ENCODE peak calls at places on chromosomes 5 and 9, in five cellular contexts. U is endothelial cell, K is left ventricle myocardium inferior, G is heart right ventricle, M is GM20000. Q is an unnamed sample.

GRCh38 chr5:100901851-100902341 is 1.2 kb downstream of the ST8SIA4 start:
- DNase-seq in U (peak), K (no peak), G (no peak), M (peak), Q (no peak)

GRCh38 chr9:71384343-71384742 is 262.9 kb upstream of the TRPM3 start:
- DNase-seq in U (no peak), K (no peak), G (no peak), M (no peak), Q (no peak)

GRCh38 chr9:125246261-125246667 is 5.1 kb upstream of the HSPA5 start:
- DNase-seq in U (no peak), K (no peak), G (no peak), M (no peak), Q (no peak)

GRCh38 chr9:89012294-89013042 is 21.2 kb downstream of the S1PR3 start:
- DNase-seq in U (no peak), K (no peak), G (no peak), M (no peak), Q (no peak)

GRCh38 chr9:130659699-130660248 is 4.6 kb upstream of the PRDM12 start:
- DNase-seq in U (no peak), K (no peak), G (no peak), M (no peak), Q (no peak)

GRCh38 chr5:133565993-133566392 is 46.3 kb downstream of the FSTL4 start:
- DNase-seq in U (peak), K (no peak), G (no peak), M (no peak), Q (no peak)

GRCh38 chr5:270340-270739 is 1.1 kb upstream of the PDCD6 start:
- DNase-seq in U (no peak), K (no peak), G (no peak), M (no peak), Q (no peak)

GRCh38 chr5:151230048-151230680 is 6.3 kb upstream of the CCDC69 start:
- DNase-seq in U (no peak), K (no peak), G (no peak), M (no peak), Q (no peak)

GRCh38 chr5:125559296-125559695 is 812.9 kb upstream of the ZNF608 start:
- DNase-seq in U (no peak), K (no peak), G (no peak), M (no peak), Q (peak)

GRCh38 chr5:60722416-60722815 is 22.4 kb upstream of the DEPDC1B start:
- DNase-seq in U (no peak), K (no peak), G (no peak), M (no peak), Q (no peak)
- TF ChIP-seq CTCF in U (no peak), K (no peak), G (no peak), M (no peak), Q (no peak)

DNA sequence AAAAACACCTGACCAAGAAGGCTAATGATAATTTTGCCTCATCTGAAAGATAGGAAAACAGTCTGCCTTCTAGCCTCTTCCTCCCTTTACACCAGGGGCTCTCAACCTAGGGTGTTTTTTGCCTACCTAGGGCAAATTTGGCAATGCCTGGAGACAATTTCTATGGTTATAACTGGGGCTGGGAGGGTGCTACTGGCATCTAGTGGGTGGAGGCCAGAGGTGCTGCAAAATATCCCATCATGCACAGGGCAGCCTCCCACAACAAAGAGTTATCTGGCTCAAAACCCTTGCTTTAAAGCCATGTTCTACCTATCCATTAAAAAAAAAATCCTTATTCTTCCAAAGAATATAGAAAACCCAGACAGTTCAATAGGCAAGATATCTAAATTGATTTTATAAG is 45.0 kb upstream of the NR3C1 start:
- DNase-seq in U (no peak), K (no peak), G (no peak), M (no peak), Q (no peak)
- TF ChIP-seq CTCF in U (no peak), K (no peak), G (no peak), M (peak), Q (no peak)

DNA sequence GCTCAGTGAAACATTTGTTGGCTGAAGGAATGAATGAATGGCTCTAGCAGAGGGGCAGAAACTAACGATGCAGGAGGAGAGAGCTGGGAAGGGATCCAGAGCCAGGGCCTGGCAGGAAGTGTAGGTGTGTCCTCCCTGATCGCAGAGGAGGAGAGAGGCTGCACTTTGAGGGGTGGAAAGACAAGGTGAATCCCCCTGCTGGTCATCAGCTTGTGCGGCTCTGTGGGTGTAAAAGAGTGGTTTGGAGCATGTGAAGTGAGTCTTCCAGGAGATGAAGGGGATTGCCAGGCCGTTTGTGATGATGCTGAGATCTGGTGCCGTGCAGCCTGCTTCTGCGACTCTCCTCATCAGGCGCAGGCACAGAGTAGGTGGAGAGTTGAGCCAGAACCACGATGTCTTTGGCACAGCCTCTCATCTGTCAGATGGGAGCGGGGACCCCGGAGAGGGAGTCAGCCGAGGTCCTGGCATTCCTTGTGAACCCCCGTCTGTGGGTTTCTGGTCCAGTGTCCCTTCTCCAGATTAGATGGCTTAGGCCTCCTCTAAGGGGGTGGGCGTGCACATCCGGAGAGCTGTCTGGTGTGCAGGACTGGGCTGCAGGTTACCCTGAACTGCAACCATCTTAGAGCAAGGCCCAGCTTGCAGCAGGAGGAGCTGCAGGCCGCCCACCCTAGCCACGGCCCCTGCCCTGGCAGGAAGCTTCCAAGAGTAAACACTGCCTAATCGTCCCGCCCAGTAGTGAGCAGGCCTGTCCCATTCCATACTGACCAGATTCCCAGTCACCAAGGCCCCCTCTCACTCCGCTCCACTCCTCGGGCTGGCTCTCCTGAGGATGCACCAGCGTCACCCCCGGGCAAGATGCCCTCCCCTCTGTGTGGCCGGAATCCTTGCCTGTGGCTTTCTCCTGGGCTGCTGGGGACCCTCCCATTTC is at the start of gene ADAMTS13:
- DNase-seq in U (no peak), K (no peak), G (no peak), M (peak), Q (no peak)
- TF ChIP-seq CTCF in U (no peak), K (no peak), G (no peak), M (no peak), Q (peak)

DNA sequence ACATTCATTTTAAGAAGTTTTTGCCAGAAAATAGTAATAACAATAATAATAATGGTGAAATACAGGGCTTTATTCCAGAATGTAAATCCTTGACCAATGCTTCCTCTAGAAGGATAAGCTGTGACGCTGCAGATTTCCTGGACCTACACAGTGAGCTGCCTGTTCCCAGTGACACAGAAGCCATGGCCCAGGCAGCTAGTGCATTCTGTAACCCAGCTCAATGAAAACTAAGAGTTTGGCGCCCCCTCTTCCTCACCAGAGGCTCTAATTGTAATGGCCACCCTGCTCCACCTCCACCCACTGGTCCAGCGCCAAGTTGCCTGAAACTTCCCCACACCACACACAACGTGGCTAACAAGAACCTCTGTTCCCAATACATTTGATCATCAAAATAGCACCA is 248.2 kb downstream of the CETN3 start:
- DNase-seq in U (peak), K (peak), G (peak), M (peak), Q (no peak)
- TF ChIP-seq CTCF in U (no peak), K (peak), G (no peak), M (peak), Q (no peak)

GRCh38 chr5:53201746-53202145 is 92.2 kb upstream of the MOCS2 start:
- DNase-seq in U (no peak), K (no peak), G (no peak), M (no peak), Q (no peak)
- TF ChIP-seq CTCF in U (peak), K (no peak), G (no peak), M (no peak), Q (peak)

GRCh38 chr9:121985792-121986494 is 107.2 kb downstream of the TTLL11 start:
- DNase-seq in U (no peak), K (peak), G (peak), M (no peak), Q (no peak)
- TF ChIP-seq CTCF in U (no peak), K (peak), G (no peak), M (no peak), Q (peak)

DNA sequence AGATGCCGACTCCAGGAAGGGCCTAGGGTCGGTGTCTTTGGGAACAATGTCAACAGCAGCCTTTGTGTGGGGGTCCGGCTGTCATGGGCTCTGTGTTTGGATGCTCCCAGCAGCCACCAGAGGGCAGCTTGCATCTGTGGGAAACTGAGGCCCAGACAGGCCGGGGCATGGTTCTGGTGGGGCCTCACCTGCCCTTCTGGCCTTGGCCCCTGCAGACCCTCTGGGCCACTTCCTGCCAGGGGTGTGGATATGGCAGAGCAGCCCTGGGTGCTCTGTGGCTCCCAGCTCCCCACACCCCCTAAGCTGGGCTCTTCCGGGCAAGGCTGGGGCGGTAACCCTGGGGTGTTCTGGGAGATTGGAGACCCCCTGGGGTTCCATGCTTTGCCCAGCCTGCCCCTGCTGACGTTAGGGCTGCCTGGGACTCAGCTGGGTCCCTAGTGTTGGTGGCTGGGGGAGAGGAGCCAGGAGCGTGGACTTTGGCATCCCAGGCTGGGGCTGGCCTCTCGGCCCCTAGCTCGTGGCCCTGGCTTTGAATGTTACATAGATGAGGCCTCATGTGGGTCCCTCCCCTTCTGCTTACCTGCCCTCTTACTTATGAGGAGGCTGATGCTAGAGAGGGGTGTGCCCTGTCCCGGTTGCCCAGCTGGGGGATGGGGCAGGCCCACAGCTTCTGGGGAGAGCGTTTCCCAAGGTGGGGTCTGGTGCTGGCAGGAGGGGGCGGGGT is 38.3 kb downstream of the RXRA start:
- DNase-seq in U (no peak), K (no peak), G (no peak), M (peak), Q (no peak)
- TF ChIP-seq CTCF in U (no peak), K (peak), G (no peak), M (no peak), Q (peak)

GRCh38 chr9:110058304-110058953 is 149.5 kb downstream of the C9orf152 start:
- DNase-seq in U (peak), K (no peak), G (peak), M (peak), Q (peak)
- TF ChIP-seq CTCF in U (peak), K (peak), G (no peak), M (peak), Q (peak)

DNA sequence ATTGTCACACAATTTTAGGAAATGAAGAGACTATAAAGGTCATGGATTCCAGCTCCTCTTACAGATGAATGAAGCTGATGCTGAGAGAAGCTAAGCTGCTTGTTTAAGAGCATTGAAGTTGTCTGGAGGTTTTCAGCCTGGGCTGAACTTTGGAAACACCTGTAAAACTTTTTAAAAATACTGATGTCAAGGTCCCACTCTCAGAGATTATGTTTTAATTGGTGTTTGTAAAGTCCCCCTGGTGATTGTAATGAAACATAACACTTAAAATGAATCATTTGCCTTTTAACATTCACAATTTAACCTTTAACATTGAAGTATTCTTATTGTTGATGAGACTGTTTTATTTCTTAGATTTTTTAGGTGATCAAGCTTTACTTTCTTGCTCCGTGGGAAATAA is 16.4 kb downstream of the RAD23B start:
- DNase-seq in U (no peak), K (no peak), G (no peak), M (no peak), Q (no peak)
- TF ChIP-seq CTCF in U (peak), K (no peak), G (no peak), M (no peak), Q (peak)

Q was measured in HFFc6.